ENCODE peak calls at places on chromosome 13, in nine cellular contexts. One of them, this sample, is unnamed.
A peak's percentile ranks its signal among the peaks of the same experiment; 100 is the strongest.

GRCh38 chr13:20136781-20137703 is 23.8 kb downstream of the GJA3 start:
- DNase-seq in HFFc6: no peak
- DNase-seq in fibroblast of pulmonary artery: peak; percentile 14
- DNase-seq in cardiac muscle cell: peak; percentile 25
- DNase-seq in central memory CD4-positive, alpha-beta T cell: no peak
- DNase-seq in iPS-NIHi11: peak; percentile 78
- DNase-seq in RWPE1: no peak
- DNase-seq in testis: peak; percentile 62
- DNase-seq in SIG-M5: no peak
- DNase-seq in this sample: no peak

GRCh38 chr13:64925284-64925683 is 2304.9 kb downstream of the PCDH9 start:
- DNase-seq in iPS-NIHi11: peak; percentile 15
- DNase-seq in SIG-M5: no peak
- DNase-seq in RWPE1: no peak
- DNase-seq in fibroblast of pulmonary artery: peak; percentile 36
- DNase-seq in HFFc6: no peak
- DNase-seq in testis: no peak
- DNase-seq in cardiac muscle cell: peak; percentile 37
- DNase-seq in central memory CD4-positive, alpha-beta T cell: no peak
- DNase-seq in this sample: no peak

GRCh38 chr13:40271511-40271910 is 394.9 kb downstream of the FOXO1 start:
- DNase-seq in testis: peak; percentile 20
- DNase-seq in SIG-M5: no peak
- DNase-seq in fibroblast of pulmonary artery: no peak
- DNase-seq in cardiac muscle cell: no peak
- DNase-seq in central memory CD4-positive, alpha-beta T cell: no peak
- DNase-seq in iPS-NIHi11: no peak
- DNase-seq in RWPE1: no peak
- DNase-seq in HFFc6: no peak
- DNase-seq in this sample: no peak

GRCh38 chr13:29907670-29908069 is 57.3 kb upstream of the UBL3 start:
- DNase-seq in central memory CD4-positive, alpha-beta T cell: no peak
- DNase-seq in testis: no peak
- DNase-seq in HFFc6: no peak
- DNase-seq in SIG-M5: no peak
- DNase-seq in cardiac muscle cell: no peak
- DNase-seq in iPS-NIHi11: no peak
- DNase-seq in RWPE1: no peak
- DNase-seq in fibroblast of pulmonary artery: no peak
- DNase-seq in this sample: no peak

GRCh38 chr13:79079351-79079839 is 326.7 kb downstream of the RBM26 start:
- DNase-seq in fibroblast of pulmonary artery: no peak
- DNase-seq in central memory CD4-positive, alpha-beta T cell: no peak
- DNase-seq in RWPE1: peak; percentile 12
- DNase-seq in HFFc6: no peak
- DNase-seq in cardiac muscle cell: no peak
- DNase-seq in SIG-M5: no peak
- DNase-seq in iPS-NIHi11: no peak
- DNase-seq in testis: no peak
- DNase-seq in this sample: peak; percentile 17

GRCh38 chr13:59236979-59237378 is 926.7 kb downstream of the DIAPH3 start:
- DNase-seq in RWPE1: no peak
- DNase-seq in fibroblast of pulmonary artery: no peak
- DNase-seq in testis: no peak
- DNase-seq in iPS-NIHi11: no peak
- DNase-seq in HFFc6: no peak
- DNase-seq in central memory CD4-positive, alpha-beta T cell: no peak
- DNase-seq in SIG-M5: no peak
- DNase-seq in cardiac muscle cell: no peak
- DNase-seq in this sample: no peak

GRCh38 chr13:33642374-33643065 is 175.4 kb upstream of the RFC3 start:
- DNase-seq in cardiac muscle cell: peak; percentile 95
- DNase-seq in SIG-M5: no peak
- DNase-seq in central memory CD4-positive, alpha-beta T cell: no peak
- DNase-seq in testis: peak; percentile 68
- DNase-seq in HFFc6: peak; percentile 78
- DNase-seq in iPS-NIHi11: no peak
- DNase-seq in fibroblast of pulmonary artery: peak; percentile 95
- DNase-seq in RWPE1: peak; percentile 49
- DNase-seq in this sample: no peak

GRCh38 chr13:112889351-112890290 is 79.4 kb upstream of the MCF2L start:
- DNase-seq in SIG-M5: no peak
- DNase-seq in HFFc6: no peak
- DNase-seq in iPS-NIHi11: no peak
- DNase-seq in testis: no peak
- DNase-seq in central memory CD4-positive, alpha-beta T cell: no peak
- DNase-seq in RWPE1: no peak
- DNase-seq in cardiac muscle cell: no peak
- DNase-seq in fibroblast of pulmonary artery: no peak
- DNase-seq in this sample: no peak

GRCh38 chr13:109698779-109699178 is 87.6 kb downstream of the IRS2 start:
- DNase-seq in fibroblast of pulmonary artery: peak; percentile 72
- DNase-seq in RWPE1: peak; percentile 13
- DNase-seq in iPS-NIHi11: no peak
- DNase-seq in central memory CD4-positive, alpha-beta T cell: no peak
- DNase-seq in cardiac muscle cell: peak; percentile 70
- DNase-seq in SIG-M5: no peak
- DNase-seq in HFFc6: peak; percentile 60
- DNase-seq in testis: no peak
- DNase-seq in this sample: peak; percentile 75

GRCh38 chr13:48304132-48304876 is 753 bp downstream of the RB1 start:
- DNase-seq in SIG-M5: peak; percentile 75
- DNase-seq in HFFc6: peak; percentile 42
- DNase-seq in cardiac muscle cell: peak; percentile 63
- DNase-seq in RWPE1: peak; percentile 25
- DNase-seq in testis: peak; percentile 80
- DNase-seq in central memory CD4-positive, alpha-beta T cell: peak; percentile 34
- DNase-seq in fibroblast of pulmonary artery: peak; percentile 59
- DNase-seq in iPS-NIHi11: no peak
- DNase-seq in this sample: peak; percentile 37

GRCh38 chr13:43493496-43494000 is 293.2 kb downstream of the ENOX1 start:
- DNase-seq in HFFc6: no peak
- DNase-seq in testis: no peak
- DNase-seq in SIG-M5: no peak
- DNase-seq in fibroblast of pulmonary artery: no peak
- DNase-seq in iPS-NIHi11: no peak
- DNase-seq in central memory CD4-positive, alpha-beta T cell: no peak
- DNase-seq in cardiac muscle cell: no peak
- DNase-seq in RWPE1: no peak
- DNase-seq in this sample: no peak

GRCh38 chr13:40408602-40409001 is 257.8 kb downstream of the FOXO1 start:
- DNase-seq in central memory CD4-positive, alpha-beta T cell: no peak
- DNase-seq in SIG-M5: no peak
- DNase-seq in HFFc6: peak; percentile 69
- DNase-seq in iPS-NIHi11: no peak
- DNase-seq in fibroblast of pulmonary artery: peak; percentile 23
- DNase-seq in RWPE1: peak; percentile 66
- DNase-seq in testis: no peak
- DNase-seq in cardiac muscle cell: no peak
- DNase-seq in this sample: peak; percentile 82

GRCh38 chr13:77595166-77595810 is 59.8 kb downstream of the SCEL start:
- DNase-seq in iPS-NIHi11: no peak
- DNase-seq in cardiac muscle cell: no peak
- DNase-seq in HFFc6: no peak
- DNase-seq in central memory CD4-positive, alpha-beta T cell: no peak
- DNase-seq in RWPE1: peak; percentile 1
- DNase-seq in fibroblast of pulmonary artery: no peak
- DNase-seq in testis: no peak
- DNase-seq in SIG-M5: no peak
- DNase-seq in this sample: no peak

GRCh38 chr13:85590231-85590931 is 208.8 kb downstream of the SLITRK6 start:
- DNase-seq in HFFc6: no peak
- DNase-seq in iPS-NIHi11: no peak
- DNase-seq in testis: no peak
- DNase-seq in central memory CD4-positive, alpha-beta T cell: no peak
- DNase-seq in SIG-M5: no peak
- DNase-seq in cardiac muscle cell: no peak
- DNase-seq in fibroblast of pulmonary artery: peak; percentile 6
- DNase-seq in RWPE1: no peak
- DNase-seq in this sample: peak; percentile 42

GRCh38 chr13:29861694-29862110 is 11.3 kb upstream of the UBL3 start:
- DNase-seq in fibroblast of pulmonary artery: peak; percentile 20
- DNase-seq in SIG-M5: no peak
- DNase-seq in central memory CD4-positive, alpha-beta T cell: no peak
- DNase-seq in cardiac muscle cell: no peak
- DNase-seq in RWPE1: no peak
- DNase-seq in testis: no peak
- DNase-seq in iPS-NIHi11: no peak
- DNase-seq in HFFc6: peak; percentile 99
- DNase-seq in this sample: peak; percentile 58

This sample was measured in HT1080.